ENCODE peak calls at places on chromosomes 3 and 15, in four cellular contexts. F is HCT116, U is GM13976, I is endothelial cell. J is an unnamed sample.

GRCh38 chr3:30368978-30369377 is 237.4 kb upstream of the TGFBR2 start:
- DNase-seq in F (no peak), U (no peak), I (no peak), J (no peak)

GRCh38 chr3:183754052-183754451 is 56.5 kb downstream of the YEATS2 start:
- DNase-seq in F (no peak), U (no peak), I (no peak), J (no peak)

GRCh38 chr3:72761410-72761809 is 86.8 kb downstream of the SHQ1 start:
- DNase-seq in F (no peak), U (no peak), I (no peak), J (no peak)

GRCh38 chr3:120894285-120894684 is 13.7 kb upstream of the STXBP5L start:
- DNase-seq in F (peak), U (no peak), I (no peak), J (no peak)

GRCh38 chr3:133448478-133449122 is 48.7 kb downstream of the BFSP2 start:
- DNase-seq in F (no peak), U (peak), I (no peak), J (peak)

GRCh38 chr3:143120716-143121239 is 1.2 kb downstream of the CHST2 start:
- DNase-seq in F (no peak), U (peak), I (peak), J (peak)

GRCh38 chr15:99153026-99153535 is 48.2 kb downstream of the SYNM start:
- DNase-seq in F (no peak), U (no peak), I (no peak), J (no peak)

GRCh38 chr15:42139596-42139995 is 16.8 kb downstream of the PLA2G4F start:
- DNase-seq in F (no peak), U (no peak), I (no peak), J (no peak)

GRCh38 chr3:112446343-112446742 is 52.9 kb downstream of the BTLA start:
- DNase-seq in F (no peak), U (no peak), I (no peak), J (no peak)

GRCh38 chr3:180707921-180708320 is 28.6 kb upstream of the CCDC39 start:
- DNase-seq in F (no peak), U (no peak), I (no peak), J (no peak)

GRCh38 chr15:50753463-50753862 is 12.0 kb downstream of the SPPL2A start:
- DNase-seq in F (no peak), U (no peak), I (no peak), J (no peak)

GRCh38 chr3:25291524-25291923 is 136.5 kb upstream of the RARB start:
- DNase-seq in F (no peak), U (no peak), I (no peak), J (no peak)

GRCh38 chr3:186283096-186283495 is 78.9 kb downstream of the DGKG start:
- DNase-seq in F (no peak), U (no peak), I (no peak), J (no peak)

GRCh38 chr3:107690522-107691138 is 167.9 kb downstream of the BBX start:
- DNase-seq in F (peak), U (no peak), I (no peak), J (peak)

GRCh38 chr3:61778095-61778494 is 216.7 kb downstream of the PTPRG start:
- DNase-seq in F (no peak), U (no peak), I (no peak), J (no peak)
- TF ChIP-seq CTCF in F (no peak), U (no peak), I (no peak), J (no peak)

DNA sequence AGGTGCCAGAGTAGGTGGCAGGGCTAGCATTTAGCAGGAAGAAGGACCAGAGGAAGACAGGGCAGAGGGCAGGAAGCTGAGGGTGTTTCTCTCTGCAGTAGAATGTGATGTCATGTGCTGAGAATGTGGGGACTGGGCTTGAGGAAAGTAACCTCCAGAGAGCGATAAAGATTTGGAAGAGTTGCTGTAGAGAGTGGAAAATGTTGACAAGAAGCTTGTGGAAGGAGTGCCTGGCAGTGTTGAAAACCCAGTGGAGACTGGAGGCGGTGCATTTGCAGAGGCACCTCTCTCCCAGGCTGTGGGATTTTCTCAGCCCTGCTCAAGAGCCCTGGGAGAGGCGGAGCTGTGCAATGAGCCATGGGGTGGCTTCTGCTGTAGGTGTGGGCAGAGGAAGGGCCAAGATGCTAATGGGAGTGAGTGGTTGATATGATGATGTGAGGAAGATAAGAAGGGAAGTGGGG is 54.8 kb downstream of the MESD start:
- DNase-seq in F (no peak), U (no peak), I (peak), J (no peak)
- TF ChIP-seq CTCF in F (no peak), U (no peak), I (no peak), J (no peak)

DNA sequence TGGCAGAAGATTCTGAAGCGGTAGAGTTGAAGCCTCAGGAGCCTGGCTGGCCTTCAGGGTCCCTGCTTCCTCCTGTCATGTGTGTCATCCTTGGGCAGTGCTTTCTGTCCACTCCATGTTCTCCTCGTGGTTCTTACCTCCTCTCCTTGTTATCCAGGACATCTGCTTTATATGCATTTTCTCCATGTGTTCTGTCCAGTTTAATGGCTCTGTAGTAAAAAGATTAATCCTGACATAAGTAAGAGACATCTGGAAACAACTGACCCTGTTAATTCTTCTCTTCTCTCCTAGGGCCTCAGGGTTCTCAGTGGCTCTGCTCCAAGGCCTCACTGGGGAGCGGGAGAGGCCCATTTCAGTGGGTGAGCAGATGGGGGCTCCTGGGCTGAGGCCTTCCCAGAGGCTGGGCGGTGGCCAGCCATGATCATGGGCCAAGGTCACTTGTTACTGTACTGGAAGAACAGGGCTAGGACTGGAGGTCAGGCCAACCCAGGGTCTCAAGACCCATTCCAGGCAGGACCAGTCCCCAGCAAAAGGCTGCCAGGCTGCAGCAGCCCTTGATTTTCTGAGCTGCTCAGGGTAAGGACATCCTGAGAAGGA is 20.2 kb upstream of the CDCP1 start:
- DNase-seq in F (no peak), U (no peak), I (no peak), J (no peak)
- TF ChIP-seq CTCF in F (no peak), U (no peak), I (no peak), J (no peak)

DNA sequence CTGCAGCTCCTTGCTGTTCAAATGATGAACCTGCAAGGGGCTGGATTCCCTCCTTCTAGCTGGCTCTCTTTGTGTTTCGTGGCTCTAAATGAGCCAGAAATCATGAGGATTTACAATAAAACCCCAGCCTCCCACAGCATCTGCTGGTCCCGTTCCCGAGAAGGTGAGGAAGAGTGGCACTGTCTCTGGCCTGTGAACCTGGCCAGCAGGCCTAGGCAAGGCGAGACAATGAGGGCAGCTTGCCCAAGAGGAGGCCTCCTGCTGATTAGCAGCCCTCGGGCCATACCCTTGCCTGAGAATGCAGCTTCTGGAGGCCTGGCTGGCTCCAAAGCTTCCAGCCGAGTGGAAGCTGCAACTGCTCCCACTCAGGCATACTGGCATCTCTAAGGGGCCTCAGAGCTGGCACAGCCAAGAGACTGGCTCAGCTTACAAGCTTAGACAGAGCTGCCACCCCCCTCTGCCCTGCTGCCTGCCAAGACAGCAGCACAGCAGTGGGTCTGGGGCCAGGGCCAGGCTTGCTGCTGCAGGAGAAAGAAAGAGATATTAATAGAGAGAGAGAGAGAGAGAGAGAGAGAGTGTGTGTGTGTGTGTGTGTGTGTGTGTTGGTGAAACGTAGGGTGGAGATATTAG is 76.5 kb downstream of the HMG20A start:
- DNase-seq in F (no peak), U (no peak), I (no peak), J (no peak)
- TF ChIP-seq CTCF in F (no peak), U (no peak), I (peak), J (no peak)

J was measured in GM20000.